ENCODE peak calls at places on chromosome 20, in eight cellular contexts. S is psoas muscle; C is CD8-positive, alpha-beta memory T cell; W is GM23248; B is uterus; D is stomach; R is cardiac muscle cell; V is brain microvascular endothelial cell. T is an unnamed sample.

GRCh38 chr20:18837710-18838109 is 24.1 kb downstream of the SCP2D1 start:
- DNase-seq in S (no peak), C (no peak), W (no peak), B (no peak), D (peak), R (peak), V (no peak), T (no peak)

GRCh38 chr20:59446361-59446760 is 145.9 kb downstream of the EDN3 start:
- DNase-seq in S (no peak), C (no peak), W (no peak), B (no peak), D (no peak), R (no peak), V (no peak), T (no peak)

GRCh38 chr20:60851826-60852704 is 400.0 kb upstream of the CDH4 start:
- DNase-seq in S (no peak), C (no peak), W (no peak), B (no peak), D (no peak), R (peak), V (no peak), T (no peak)

GRCh38 chr20:16732506-16733152 is 2.8 kb downstream of the SNRPB2 start:
- DNase-seq in S (no peak), C (peak), W (peak), B (no peak), D (no peak), R (no peak), V (no peak), T (no peak)

GRCh38 chr20:63664861-63665594 is 6.9 kb downstream of the RTEL1 start:
- DNase-seq in S (no peak), C (no peak), W (no peak), B (no peak), D (no peak), R (peak), V (no peak), T (no peak)

GRCh38 chr20:23050847-23051627 is 1.6 kb upstream of the THBD start:
- DNase-seq in S (peak), C (no peak), W (peak), B (peak), D (peak), R (peak), V (peak), T (no peak)

GRCh38 chr20:47326718-47327137 is 29.8 kb downstream of the ZMYND8 start:
- DNase-seq in S (no peak), C (no peak), W (peak), B (no peak), D (no peak), R (no peak), V (peak), T (no peak)

GRCh38 chr20:64099880-64100565 is 7.3 kb downstream of the NPBWR2 start:
- DNase-seq in S (peak), C (no peak), W (no peak), B (no peak), D (no peak), R (no peak), V (no peak), T (no peak)

GRCh38 chr20:14117768-14118167 is 122.5 kb downstream of the MACROD2 start:
- DNase-seq in S (no peak), C (no peak), W (peak), B (no peak), D (no peak), R (no peak), V (no peak), T (no peak)

GRCh38 chr20:52918311-52918710 is 53.8 kb upstream of the TSHZ2 start:
- DNase-seq in S (no peak), C (no peak), W (no peak), B (no peak), D (no peak), R (no peak), V (no peak), T (no peak)

GRCh38 chr20:54382419-54382818 is 93.0 kb upstream of the DOK5 start:
- DNase-seq in S (no peak), C (no peak), W (no peak), B (no peak), D (no peak), R (peak), V (no peak), T (no peak)

GRCh38 chr20:41205313-41205712 is 68.0 kb downstream of the PLCG1 start:
- DNase-seq in S (no peak), C (no peak), W (no peak), B (no peak), D (no peak), R (no peak), V (no peak), T (no peak)

GRCh38 chr20:47358672-47359532 is 2.4 kb upstream of the ZMYND8 start:
- DNase-seq in S (peak), C (no peak), W (peak), B (peak), D (peak), R (peak), V (peak), T (no peak)

GRCh38 chr20:62277253-62277652 is 25.5 kb upstream of the ADRM1 start:
- DNase-seq in S (no peak), C (no peak), W (no peak), B (no peak), D (no peak), R (no peak), V (no peak), T (no peak)

GRCh38 chr20:3677733-3678132 is 4.1 kb downstream of the ADAM33 start:
- DNase-seq in S (peak), C (no peak), W (peak), B (peak), D (no peak), R (no peak), V (no peak), T (no peak)

GRCh38 chr20:59004763-59005522 is 2.1 kb downstream of the CTSZ start:
- DNase-seq in S (peak), C (peak), W (no peak), B (peak), D (peak), R (no peak), V (no peak), T (peak)

GRCh38 chr20:21534453-21534852 is 20.6 kb upstream of the NKX2-2 start:
- DNase-seq in S (no peak), C (no peak), W (no peak), B (no peak), D (no peak), R (no peak), V (no peak), T (no peak)

GRCh38 chr20:18404172-18404571 is 62.7 kb downstream of the DZANK1 start:
- DNase-seq in S (no peak), C (no peak), W (peak), B (no peak), D (no peak), R (no peak), V (no peak), T (no peak)

GRCh38 chr20:25273541-25274358 is 25.9 kb downstream of the PYGB start:
- DNase-seq in S (peak), C (no peak), W (no peak), B (peak), D (peak), R (no peak), V (no peak), T (no peak)

GRCh38 chr20:64001607-64002011 is 20.7 kb downstream of the PRPF6 start:
- DNase-seq in S (no peak), C (no peak), W (no peak), B (no peak), D (no peak), R (no peak), V (no peak), T (no peak)

GRCh38 chr20:50378170-50379000 is 131.8 kb upstream of the PTPN1 start:
- DNase-seq in S (no peak), C (no peak), W (no peak), B (no peak), D (no peak), R (no peak), V (no peak), T (no peak)

GRCh38 chr20:20286061-20286460 is 81.8 kb upstream of the INSM1 start:
- DNase-seq in S (no peak), C (no peak), W (no peak), B (no peak), D (no peak), R (no peak), V (no peak), T (no peak)

GRCh38 chr20:1301031-1301529 is 27.9 kb downstream of the SDCBP2 start:
- DNase-seq in S (peak), C (no peak), W (peak), B (no peak), D (no peak), R (no peak), V (peak), T (peak)

GRCh38 chr20:1696521-1697209 is 39.1 kb upstream of the SIRPG start:
- DNase-seq in S (no peak), C (no peak), W (no peak), B (no peak), D (no peak), R (no peak), V (no peak), T (no peak)

GRCh38 chr20:32943490-32944052 is 60.7 kb downstream of the SUN5 start:
- DNase-seq in S (no peak), C (no peak), W (no peak), B (no peak), D (no peak), R (no peak), V (no peak), T (no peak)

GRCh38 chr20:32941155-32941885 is 62.9 kb downstream of the SUN5 start:
- DNase-seq in S (no peak), C (no peak), W (no peak), B (no peak), D (no peak), R (no peak), V (no peak), T (no peak)

GRCh38 chr20:32946629-32947028 is 57.6 kb downstream of the SUN5 start:
- DNase-seq in S (no peak), C (no peak), W (no peak), B (no peak), D (no peak), R (no peak), V (no peak), T (no peak)

GRCh38 chr20:32945710-32946221 is 58.5 kb downstream of the SUN5 start:
- DNase-seq in S (no peak), C (no peak), W (peak), B (no peak), D (no peak), R (peak), V (peak), T (no peak)
- H3K27ac ChIP-seq in S (no peak), C (no peak), W (no peak), B (no peak), D (no peak), R (no peak), V (no peak), T (no peak)

GRCh38 chr20:38827770-38828281 is 22.3 kb downstream of the PPP1R16B start:
- DNase-seq in S (no peak), C (no peak), W (no peak), B (no peak), D (no peak), R (no peak), V (no peak), T (no peak)
- H3K27ac ChIP-seq in S (no peak), C (no peak), W (no peak), B (peak), D (no peak), R (no peak), V (no peak), T (no peak)

GRCh38 chr20:8132015-8132631 is at the start of gene PLCB1:
- DNase-seq in S (peak), C (peak), W (peak), B (peak), D (peak), R (peak), V (peak), T (peak)
- H3K27ac ChIP-seq in S (peak), C (no peak), W (no peak), B (peak), D (peak), R (no peak), V (peak), T (no peak)

DNA sequence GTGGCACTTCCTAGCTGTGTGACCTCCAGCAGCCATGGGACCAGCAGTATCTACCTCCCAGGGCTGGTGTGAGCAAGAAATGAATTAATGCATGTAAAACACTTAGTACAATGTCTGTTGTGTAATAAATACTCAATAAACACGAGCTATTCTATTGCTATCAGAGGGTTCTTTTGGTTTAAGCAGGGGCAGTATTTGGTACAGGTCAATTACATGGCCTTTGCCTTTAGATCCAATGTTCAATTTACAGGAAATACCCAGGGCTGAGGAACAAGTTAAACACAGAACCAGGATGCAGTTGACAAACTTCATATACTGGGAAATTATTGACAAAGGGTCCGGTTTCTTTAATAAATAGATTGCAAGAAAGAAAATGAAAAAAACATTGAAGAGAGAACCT is 2.9 kb downstream of the TGM2 start:
- DNase-seq in S (no peak), C (no peak), W (no peak), B (no peak), D (no peak), R (no peak), V (no peak), T (no peak)
- H3K27ac ChIP-seq in S (no peak), C (no peak), W (no peak), B (peak), D (no peak), R (peak), V (no peak), T (no peak)

GRCh38 chr20:44219287-44219686 is 8.7 kb upstream of the OSER1 start:
- DNase-seq in S (no peak), C (no peak), W (no peak), B (no peak), D (no peak), R (peak), V (no peak), T (peak)

GRCh38 chr20:44221368-44221767 is 10.8 kb upstream of the OSER1 start:
- DNase-seq in S (no peak), C (no peak), W (no peak), B (no peak), D (no peak), R (no peak), V (no peak), T (no peak)

GRCh38 chr20:44222027-44222426 is 11.5 kb upstream of the OSER1 start:
- DNase-seq in S (no peak), C (no peak), W (no peak), B (no peak), D (no peak), R (no peak), V (no peak), T (no peak)

GRCh38 chr20:44218441-44218840 is 7.9 kb upstream of the OSER1 start:
- DNase-seq in S (no peak), C (peak), W (no peak), B (no peak), D (no peak), R (no peak), V (no peak), T (no peak)

DNA sequence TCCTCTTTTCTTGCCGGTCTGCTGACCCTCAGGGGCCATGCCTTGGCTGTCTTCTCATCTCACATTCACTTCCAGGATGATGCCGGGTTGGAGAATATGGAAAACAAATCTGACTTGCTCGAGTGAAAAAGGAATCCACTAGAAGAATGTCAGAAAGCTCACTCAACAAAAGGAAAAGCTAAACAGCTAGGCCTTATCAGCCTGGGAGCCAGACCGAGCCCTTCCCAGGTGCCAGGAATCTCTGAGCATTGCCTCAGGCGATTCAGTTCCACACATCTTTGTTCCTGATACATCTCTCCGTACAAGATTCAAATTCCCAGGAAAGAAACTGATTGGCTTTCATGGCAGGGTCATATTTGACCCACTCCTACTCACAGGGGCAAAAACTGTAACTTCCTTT is 9.2 kb upstream of the OSER1 start:
- DNase-seq in S (no peak), C (no peak), W (no peak), B (no peak), D (no peak), R (peak), V (no peak), T (no peak)
- H3K27ac ChIP-seq in S (no peak), C (no peak), W (no peak), B (no peak), D (no peak), R (peak), V (no peak), T (peak)

GRCh38 chr20:9300080-9300479 is 214.3 kb upstream of the LAMP5 start:
- DNase-seq in S (no peak), C (no peak), W (no peak), B (no peak), D (no peak), R (no peak), V (no peak), T (no peak)
- H3K27ac ChIP-seq in S (no peak), C (no peak), W (no peak), B (no peak), D (no peak), R (no peak), V (no peak), T (no peak)

DNA sequence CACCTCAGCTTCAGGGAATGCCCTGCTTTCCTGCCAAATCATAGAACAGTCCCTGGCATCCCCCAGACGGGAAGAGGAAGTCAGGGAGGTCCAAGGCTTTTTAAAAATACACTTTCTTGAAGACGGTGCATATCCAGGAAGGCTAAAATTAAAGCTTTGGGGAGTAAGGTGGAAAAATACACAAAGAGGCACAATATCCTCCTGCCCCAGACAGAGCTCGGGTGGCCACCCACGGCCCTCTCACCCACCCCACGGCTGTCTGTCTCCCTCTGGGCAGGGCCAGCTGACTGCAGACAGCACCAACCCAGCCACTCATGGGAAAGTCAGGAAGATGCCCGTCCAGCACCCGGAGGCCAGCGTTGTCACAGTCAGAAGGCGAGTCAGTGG is 53.6 kb downstream of the BMP7 start:
- DNase-seq in S (peak), C (no peak), W (no peak), B (no peak), D (no peak), R (no peak), V (no peak), T (no peak)
- H3K27ac ChIP-seq in S (no peak), C (no peak), W (no peak), B (peak), D (no peak), R (peak), V (no peak), T (no peak)

T was measured in CD8-positive, alpha-beta T cell.